ENCODE peak calls at places on chromosomes 16 and 17, in eight cellular contexts. V, S, L, P, F, N, C and X are unnamed samples.

GRCh38 chr17:19645608-19646250 is 2.8 kb upstream of the ALDH3A2 start:
- DNase-seq in V (peak), S (no peak), L (no peak), P (peak), F (peak), N (no peak), C (no peak), X (peak)

GRCh38 chr17:41919165-41919817 is 540 bp upstream of the ACLY start:
- DNase-seq in V (no peak), S (no peak), L (no peak), P (no peak), F (peak), N (peak), C (peak), X (no peak)

GRCh38 chr16:61595605-61596004 is 440.6 kb downstream of the CDH8 start:
- DNase-seq in V (no peak), S (no peak), L (no peak), P (no peak), F (no peak), N (no peak), C (no peak), X (no peak)

GRCh38 chr16:57514891-57515600 is 21.3 kb downstream of the CCDC102A start:
- DNase-seq in V (no peak), S (no peak), L (no peak), P (no peak), F (no peak), N (peak), C (no peak), X (no peak)

GRCh38 chr16:16861546-16861945 is 482.6 kb downstream of the NPIPA7 start:
- DNase-seq in V (peak), S (peak), L (peak), P (peak), F (peak), N (no peak), C (peak), X (peak)

GRCh38 chr17:79053251-79053925 is 21.2 kb upstream of the ENGASE start:
- DNase-seq in V (no peak), S (no peak), L (no peak), P (no peak), F (no peak), N (no peak), C (no peak), X (no peak)

GRCh38 chr17:350706-351435 is 1.7 kb downstream of the RPH3AL start:
- DNase-seq in V (no peak), S (peak), L (peak), P (no peak), F (no peak), N (no peak), C (no peak), X (no peak)

GRCh38 chr16:58464047-58464915 is 35.7 kb upstream of the NDRG4 start:
- DNase-seq in V (no peak), S (no peak), L (peak), P (no peak), F (no peak), N (peak), C (no peak), X (no peak)

GRCh38 chr17:45852535-45853297 is 8.0 kb downstream of the SPPL2C start:
- DNase-seq in V (peak), S (peak), L (peak), P (peak), F (peak), N (no peak), C (peak), X (peak)

GRCh38 chr17:38554430-38555350 is 51.1 kb downstream of the SRCIN1 start:
- DNase-seq in V (no peak), S (no peak), L (no peak), P (no peak), F (no peak), N (no peak), C (no peak), X (no peak)

GRCh38 chr17:40879026-40879425 is 6.0 kb downstream of the KRT20 start:
- DNase-seq in V (no peak), S (no peak), L (no peak), P (no peak), F (no peak), N (no peak), C (no peak), X (no peak)

GRCh38 chr16:57358527-57359095 is at the start of gene CCL22:
- DNase-seq in V (no peak), S (no peak), L (no peak), P (no peak), F (no peak), N (no peak), C (no peak), X (no peak)

GRCh38 chr17:70624208-70624607 is 454.9 kb downstream of the KCNJ2 start:
- DNase-seq in V (no peak), S (no peak), L (no peak), P (no peak), F (no peak), N (no peak), C (no peak), X (no peak)

GRCh38 chr17:60396412-60396811 is 4.5 kb upstream of the USP32 start:
- DNase-seq in V (no peak), S (no peak), L (no peak), P (no peak), F (no peak), N (no peak), C (no peak), X (no peak)

GRCh38 chr16:30655815-30656347 is 2.4 kb upstream of the FBRS start:
- DNase-seq in V (no peak), S (peak), L (no peak), P (no peak), F (no peak), N (no peak), C (no peak), X (no peak)

GRCh38 chr17:60387666-60388065 is 4.3 kb downstream of the USP32 start:
- DNase-seq in V (no peak), S (no peak), L (no peak), P (no peak), F (no peak), N (no peak), C (no peak), X (no peak)